ENCODE peak calls at places on chromosomes 16 and 17, in nine cellular contexts. E is heart left ventricle, L is progenitor cell of endocrine pancreas, Q is GM23338, X is GM13977, G is PC-3, T is Caco-2, K is neural progenitor cell, M is A549. B is an unnamed sample.

GRCh38 chr17:48809182-48809581 is 7.8 kb downstream of the TTLL6 start:
- DNase-seq in E (no peak), L (no peak), Q (no peak), X (no peak), G (no peak), T (peak; percentile 57), K (no peak), M (peak; percentile 70), B (no peak)

GRCh38 chr16:4891886-4892216 is 44.6 kb downstream of the UBN1 start:
- DNase-seq in E (no peak), L (no peak), Q (no peak), X (no peak), G (no peak), T (no peak), K (no peak), M (no peak), B (no peak)

GRCh38 chr17:42819939-42820535 is 4.0 kb downstream of the BECN1 start:
- DNase-seq in E (peak; percentile 50), L (peak; percentile 28), Q (peak; percentile 93), X (peak; percentile 61), G (peak; percentile 69), T (peak; percentile 78), K (peak; percentile 88), M (peak; percentile 84), B (no peak)

GRCh38 chr17:73089322-73089721 is 3.2 kb downstream of the SLC39A11 start:
- DNase-seq in E (no peak), L (no peak), Q (no peak), X (no peak), G (no peak), T (no peak), K (no peak), M (no peak), B (no peak)

GRCh38 chr16:19167710-19168172 is 299 bp upstream of the SYT17 start:
- DNase-seq in E (peak; percentile 80), L (peak; percentile 79), Q (peak; percentile 89), X (peak; percentile 94), G (peak; percentile 79), T (peak; percentile 84), K (peak; percentile 92), M (peak; percentile 90), B (peak; percentile 67)

GRCh38 chr16:68514511-68514910 is 24.6 kb upstream of the ZFP90 start:
- DNase-seq in E (no peak), L (no peak), Q (no peak), X (no peak), G (no peak), T (no peak), K (no peak), M (no peak), B (no peak)

GRCh38 chr16:55035037-55035436 is 104.4 kb downstream of the IRX5 start:
- DNase-seq in E (peak; percentile 43), L (peak; percentile 27), Q (peak; percentile 90), X (peak; percentile 59), G (peak; percentile 3), T (peak; percentile 75), K (peak; percentile 80), M (peak; percentile 37), B (no peak)

GRCh38 chr17:81712468-81713003 is 452 bp downstream of the SLC25A10 start:
- DNase-seq in E (no peak), L (peak; percentile 35), Q (no peak), X (peak; percentile 72), G (peak; percentile 25), T (peak; percentile 79), K (peak; percentile 60), M (peak; percentile 63), B (no peak)

GRCh38 chr16:4115209-4115940 is 867 bp downstream of the ADCY9 start:
- DNase-seq in E (peak; percentile 74), L (peak; percentile 41), Q (peak; percentile 71), X (peak; percentile 74), G (peak; percentile 33), T (peak; percentile 60), K (peak; percentile 84), M (peak; percentile 60), B (peak; percentile 53)

GRCh38 chr17:81508639-81509047 is 4.0 kb downstream of the ACTG1 start:
- DNase-seq in E (peak; percentile 33), L (no peak), Q (no peak), X (no peak), G (peak; percentile 42), T (no peak), K (no peak), M (peak; percentile 76), B (no peak)

GRCh38 chr16:1154291-1154886 is 1.5 kb downstream of the CACNA1H start:
- DNase-seq in E (no peak), L (no peak), Q (peak; percentile 48), X (no peak), G (no peak), T (no peak), K (peak; percentile 56), M (peak; percentile 74), B (no peak)
- TF ChIP-seq CTCF in E (no peak), L (no peak), Q (no peak), X (no peak), G (no peak), T (no peak), K (no peak), M (no peak), B (no peak)

GRCh38 chr16:49704586-49705155 is 151.2 kb downstream of the ZNF423 start:
- DNase-seq in E (no peak), L (no peak), Q (peak; percentile 54), X (no peak), G (no peak), T (no peak), K (peak; percentile 42), M (no peak), B (no peak)
- TF ChIP-seq CTCF in E (no peak), L (no peak), Q (peak; percentile 74), X (peak; percentile 25), G (no peak), T (no peak), K (peak; percentile 40), M (no peak), B (peak; percentile 30)

GRCh38 chr16:85126731-85127662 is 14.7 kb upstream of the CIBAR2 start:
- DNase-seq in E (no peak), L (no peak), Q (peak; percentile 75), X (no peak), G (peak; percentile 29), T (no peak), K (peak; percentile 69), M (no peak), B (no peak)
- TF ChIP-seq CTCF in E (no peak), L (peak; percentile 11), Q (no peak), X (no peak), G (no peak), T (no peak), K (peak; percentile 13), M (no peak), B (no peak)

DNA sequence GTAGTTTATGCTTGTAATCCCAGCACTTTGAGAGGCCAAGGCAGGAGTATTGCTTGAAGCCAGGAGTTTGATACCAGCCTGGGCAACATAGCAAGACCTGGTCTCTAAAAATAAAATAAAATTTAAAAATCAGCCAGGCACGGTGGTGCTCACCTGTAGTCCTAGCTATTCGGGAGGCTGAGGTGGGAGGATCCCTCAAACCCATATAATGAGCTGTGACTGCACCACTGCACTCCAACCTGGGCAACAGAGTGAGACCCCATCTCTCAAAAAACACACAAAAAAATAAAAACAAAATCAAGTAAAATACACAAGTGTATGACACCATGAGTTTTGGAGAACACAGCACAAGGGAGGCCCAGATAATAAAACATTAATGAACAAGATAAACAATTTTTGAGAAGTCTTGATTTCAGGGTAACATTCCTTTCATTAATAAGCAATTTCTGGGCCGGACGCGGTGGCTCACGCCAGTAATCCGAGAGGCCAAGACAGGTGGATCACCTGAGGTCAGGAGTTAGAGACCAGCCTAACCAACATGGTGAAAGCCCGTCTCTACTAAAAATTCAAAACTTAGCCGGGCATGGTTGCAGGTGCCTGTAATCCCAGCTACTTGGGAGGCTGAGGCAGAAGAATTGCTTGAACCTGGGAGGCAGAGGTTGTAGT is 17.9 kb downstream of the PRPSAP1 start:
- DNase-seq in E (no peak), L (no peak), Q (no peak), X (no peak), G (no peak), T (no peak), K (no peak), M (no peak), B (no peak)
- TF ChIP-seq CTCF in E (no peak), L (no peak), Q (no peak), X (no peak), G (no peak), T (no peak), K (no peak), M (no peak), B (no peak)

GRCh38 chr16:12260647-12261262 is 284.2 kb downstream of the SNX29 start:
- DNase-seq in E (peak; percentile 51), L (no peak), Q (peak; percentile 93), X (no peak), G (no peak), T (peak; percentile 48), K (peak; percentile 71), M (peak; percentile 71), B (no peak)
- TF ChIP-seq CTCF in E (no peak), L (no peak), Q (peak; percentile 68), X (no peak), G (no peak), T (no peak), K (peak; percentile 35), M (peak; percentile 28), B (no peak)

DNA sequence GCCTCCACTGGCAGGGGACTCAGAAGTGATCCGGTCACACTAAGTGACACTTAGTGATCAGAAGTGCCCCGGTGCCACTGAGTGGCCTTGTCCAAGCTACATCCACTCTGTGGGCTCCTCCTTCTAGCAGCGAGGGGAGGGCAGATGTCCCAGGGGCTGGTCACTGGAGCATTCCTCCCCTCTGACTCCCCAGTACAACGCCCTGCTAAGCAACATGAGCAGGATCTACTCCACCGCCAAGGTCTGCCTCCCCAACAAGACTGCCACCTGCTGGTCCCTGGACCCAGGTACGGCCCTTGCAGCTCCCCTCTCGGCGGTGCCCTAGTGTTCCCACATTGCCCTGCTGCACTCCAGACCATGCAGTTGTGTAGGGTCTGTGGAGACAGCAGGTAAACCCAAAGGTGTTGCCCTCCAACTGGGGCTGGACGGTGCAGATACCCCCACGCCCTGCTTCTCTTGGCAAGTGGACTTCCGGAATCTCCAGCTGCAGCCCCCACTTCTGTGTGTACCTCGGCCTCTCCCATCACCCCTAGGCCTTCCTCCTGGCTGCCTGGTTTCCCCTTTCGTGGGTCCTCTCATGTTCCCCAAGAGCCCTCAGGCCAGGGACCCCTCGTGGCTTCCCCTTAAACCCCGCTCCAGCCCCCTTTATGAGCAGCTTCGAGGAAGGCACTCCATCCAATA is 2.1 kb downstream of the ACE start:
- DNase-seq in E (peak; percentile 77), L (peak; percentile 69), Q (peak; percentile 94), X (peak; percentile 94), G (peak; percentile 97), T (peak; percentile 91), K (peak; percentile 86), M (peak; percentile 92), B (peak; percentile 79)
- TF ChIP-seq CTCF in E (peak; percentile 79), L (peak; percentile 75), Q (peak; percentile 98), X (peak; percentile 94), G (peak; percentile 97), T (peak; percentile 67), K (peak; percentile 76), M (peak; percentile 90), B (peak; percentile 74)